ENCODE peak calls at places on chromosomes 11 and 22, in six cellular contexts. M is T1000, K is transverse colon, B is hepatic stellate cell, D is ELF-1, H is heart right ventricle. Q is an unnamed sample.
A peak's percentile ranks its signal among the peaks of the same experiment; 100 is the strongest.

GRCh38 chr11:76704171-76704948 is 33.8 kb upstream of the LRRC32 start:
- DNase-seq in M (no peak), K (no peak), B (no peak), D (peak; percentile 43), H (no peak), Q (no peak)

GRCh38 chr11:114031599-114032320 is 27.8 kb upstream of the ZBTB16 start:
- DNase-seq in M (no peak), K (no peak), B (no peak), D (no peak), H (no peak), Q (no peak)

GRCh38 chr11:22930816-22931594 is 70.7 kb upstream of the CCDC179 start:
- DNase-seq in M (no peak), K (no peak), B (no peak), D (no peak), H (no peak), Q (no peak)

GRCh38 chr11:70532728-70533127 is 134.4 kb downstream of the CTTN start:
- DNase-seq in M (no peak), K (no peak), B (no peak), D (no peak), H (no peak), Q (no peak)

GRCh38 chr22:22037229-22037628 is 54.6 kb upstream of the TOP3B start:
- DNase-seq in M (no peak), K (no peak), B (no peak), D (no peak), H (no peak), Q (no peak)

GRCh38 chr11:127843483-127844396 is 743.6 kb downstream of the ETS1 start:
- DNase-seq in M (no peak), K (peak; percentile 61), B (peak; percentile 32), D (peak; percentile 49), H (peak; percentile 63), Q (peak; percentile 51)

GRCh38 chr11:61586792-61587430 is 6.0 kb upstream of the SYT7 start:
- DNase-seq in M (no peak), K (no peak), B (no peak), D (peak; percentile 88), H (no peak), Q (no peak)

GRCh38 chr11:16986434-16987204 is 27.6 kb downstream of the PLEKHA7 start:
- DNase-seq in M (no peak), K (peak; percentile 92), B (no peak), D (peak; percentile 37), H (no peak), Q (no peak)

GRCh38 chr11:101862410-101863233 is 52.2 kb upstream of the CEP126 start:
- DNase-seq in M (no peak), K (peak; percentile 7), B (peak; percentile 17), D (peak; percentile 13), H (no peak), Q (no peak)

GRCh38 chr22:50307891-50308596 is 598 bp upstream of the PLXNB2 start:
- DNase-seq in M (no peak), K (no peak), B (no peak), D (no peak), H (no peak), Q (no peak)

GRCh38 chr11:62054484-62055121 is 69.2 kb upstream of the INCENP start:
- DNase-seq in M (no peak), K (peak; percentile 72), B (no peak), D (no peak), H (no peak), Q (no peak)

GRCh38 chr11:119673389-119674336 is 55.3 kb downstream of the NECTIN1 start:
- DNase-seq in M (no peak), K (peak; percentile 46), B (no peak), D (no peak), H (no peak), Q (no peak)

GRCh38 chr11:113389288-113389687 is 1.7 kb downstream of the ANKK1 start:
- DNase-seq in M (no peak), K (no peak), B (no peak), D (no peak), H (no peak), Q (no peak)

GRCh38 chr11:16612801-16613400 is 125.5 kb upstream of the C11orf58 start:
- DNase-seq in M (no peak), K (no peak), B (peak; percentile 63), D (peak; percentile 43), H (peak; percentile 31), Q (no peak)

GRCh38 chr11:69339041-69339733 is 45.2 kb downstream of the MYEOV start:
- DNase-seq in M (no peak), K (no peak), B (no peak), D (no peak), H (no peak), Q (no peak)